ENCODE peak calls at places on chromosome 5, in six cellular contexts. U, L, B, J, X and I are unnamed samples. For H3K27me3, the result is how much of the 10 kb centered on the place peaks cover.

GRCh38 chr5:57618767-57619381 is 136.3 kb upstream of the ACTBL2 start:
- DNase-seq in U (no peak), L (no peak), B (no peak), J (no peak), X (no peak), I (no peak)

GRCh38 chr5:149517461-149518122 is 33.6 kb downstream of the CSNK1A1 start:
- DNase-seq in U (no peak), L (peak), B (no peak), J (no peak), X (peak), I (no peak)

GRCh38 chr5:61253547-61253946 is 78.5 kb upstream of the ZSWIM6 start:
- DNase-seq in U (no peak), L (no peak), B (no peak), J (no peak), X (no peak), I (no peak)

GRCh38 chr5:176899296-176899891 is at the start of gene HK3:
- DNase-seq in U (no peak), L (no peak), B (no peak), J (no peak), X (no peak), I (no peak)

GRCh38 chr5:166493042-166493441 is 1798.4 kb upstream of the WWC1 start:
- DNase-seq in U (no peak), L (no peak), B (no peak), J (no peak), X (no peak), I (no peak)

GRCh38 chr5:65482727-65483473 is 1.2 kb upstream of the ADAMTS6 start:
- DNase-seq in U (no peak), L (peak), B (peak), J (peak), X (no peak), I (peak)

GRCh38 chr5:41772785-41773442 is 97.3 kb downstream of the OXCT1 start:
- DNase-seq in U (no peak), L (no peak), B (no peak), J (no peak), X (no peak), I (no peak)

GRCh38 chr5:153896701-153897100 is 142.0 kb downstream of the FAM114A2 start:
- DNase-seq in U (no peak), L (peak), B (no peak), J (no peak), X (no peak), I (peak)

GRCh38 chr5:160477266-160477970 is 55.8 kb downstream of the PTTG1 start:
- DNase-seq in U (no peak), L (no peak), B (no peak), J (no peak), X (no peak), I (no peak)

GRCh38 chr5:160506006-160507004 is 84.7 kb downstream of the PTTG1 start:
- DNase-seq in U (no peak), L (peak), B (peak), J (peak), X (peak), I (no peak)

GRCh38 chr5:57692582-57693487 is 210.2 kb upstream of the ACTBL2 start:
- DNase-seq in U (peak), L (peak), B (no peak), J (no peak), X (peak), I (peak)

GRCh38 chr5:153489611-153490010 is 859 bp upstream of the GRIA1 start:
- DNase-seq in U (no peak), L (peak), B (no peak), J (no peak), X (no peak), I (no peak)

GRCh38 chr5:63962345-63962744 is at the start of gene HTR1A:
- DNase-seq in U (no peak), L (no peak), B (no peak), J (no peak), X (no peak), I (no peak)

GRCh38 chr5:135183464-135183863 is 149.4 kb upstream of the PITX1 start:
- DNase-seq in U (no peak), L (no peak), B (no peak), J (no peak), X (no peak), I (no peak)

GRCh38 chr5:135184646-135185045 is 150.6 kb upstream of the PITX1 start:
- DNase-seq in U (no peak), L (no peak), B (no peak), J (no peak), X (no peak), I (no peak)

GRCh38 chr5:135181653-135182052 is 147.6 kb upstream of the PITX1 start:
- DNase-seq in U (no peak), L (no peak), B (no peak), J (no peak), X (no peak), I (no peak)

GRCh38 chr5:135185461-135186075 is 151.5 kb upstream of the PITX1 start:
- DNase-seq in U (no peak), L (peak), B (no peak), J (no peak), X (no peak), I (peak)

GRCh38 chr5:135182675-135183074 is 148.6 kb upstream of the PITX1 start:
- DNase-seq in U (no peak), L (no peak), B (no peak), J (no peak), X (no peak), I (no peak)
- H3K4me3 ChIP-seq in U (no peak), L (no peak), B (no peak), J (no peak), X (no peak), I (no peak)

DNA sequence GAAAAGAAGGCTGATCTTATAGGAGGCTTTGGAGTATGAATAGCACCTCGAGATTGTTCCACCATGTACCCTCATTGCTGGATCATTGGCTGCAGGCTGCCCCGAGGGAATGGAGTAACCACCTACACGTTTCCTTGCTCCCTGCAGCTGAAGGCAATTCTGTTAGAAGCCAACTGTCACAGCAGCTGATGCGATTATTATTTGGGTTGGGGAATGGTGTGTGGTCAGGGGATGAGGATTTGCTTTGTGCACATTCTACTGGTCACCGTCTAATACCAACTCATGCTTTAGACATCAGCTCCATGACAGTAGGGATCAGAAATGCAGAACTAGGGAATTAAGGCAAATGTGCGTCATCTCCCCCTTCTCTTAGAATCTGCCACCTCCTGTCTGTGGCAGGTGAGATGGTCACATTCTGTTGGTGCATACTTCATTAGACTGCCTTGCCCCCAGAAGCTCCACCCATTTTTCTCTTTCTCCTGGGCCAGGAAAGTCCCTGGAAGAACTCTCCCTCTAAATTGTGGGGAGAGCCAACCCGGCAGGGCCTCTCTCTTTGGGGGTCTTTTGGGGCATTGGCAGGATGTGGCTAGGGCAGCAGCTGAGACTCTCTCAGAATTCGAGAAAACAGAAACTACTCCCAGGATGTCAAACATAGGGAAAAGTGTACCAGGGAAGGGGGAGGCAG is 32.8 kb downstream of the NEUROG1 start:
- DNase-seq in U (no peak), L (no peak), B (no peak), J (no peak), X (no peak), I (no peak)
- H3K27me3 ChIP-seq in U (under half), L (under half), B (under half), J (under half), X (under half), I (under half)

GRCh38 chr5:14491015-14491414 is 90.6 kb upstream of the OTULINL start:
- DNase-seq in U (no peak), L (no peak), B (peak), J (no peak), X (no peak), I (no peak)
- H3K4me3 ChIP-seq in U (no peak), L (no peak), B (no peak), J (no peak), X (no peak), I (no peak)

GRCh38 chr5:15304066-15304731 is 195.8 kb upstream of the FBXL7 start:
- DNase-seq in U (no peak), L (no peak), B (no peak), J (no peak), X (no peak), I (no peak)
- H3K27me3 ChIP-seq in U (under half), L (under half), B (under half), J (under half), X (under half), I (under half)

GRCh38 chr5:81787843-81788242 is 36.9 kb upstream of the SSBP2 start:
- DNase-seq in U (no peak), L (peak), B (no peak), J (no peak), X (no peak), I (no peak)
- H3K4me3 ChIP-seq in U (peak), L (peak), B (no peak), J (no peak), X (no peak), I (no peak)

DNA sequence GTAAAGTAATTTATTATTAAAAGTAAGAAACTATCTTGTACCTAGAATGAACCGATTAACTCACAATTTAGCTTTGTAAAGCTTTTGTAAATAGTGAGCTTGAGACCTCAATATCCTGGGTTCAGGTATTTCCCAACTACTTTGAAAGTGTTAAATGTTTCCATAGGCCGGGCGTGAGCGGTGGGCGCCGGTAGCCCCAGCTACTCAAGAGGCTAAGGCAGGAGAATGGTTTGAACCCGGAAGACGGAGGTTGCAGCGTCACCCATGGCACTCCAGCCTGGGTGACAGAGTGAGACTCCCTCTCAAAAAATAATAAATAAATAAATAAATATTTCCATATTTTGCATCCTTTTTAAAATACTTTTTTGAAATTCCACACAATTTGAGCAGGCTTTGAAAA is 1.5 kb upstream of the ANKH start:
- DNase-seq in U (no peak), L (no peak), B (no peak), J (no peak), X (no peak), I (no peak)
- H3K27me3 ChIP-seq in U (under half), L (under half), B (under half), J (under half), X (under half), I (under half)

GRCh38 chr5:139306197-139306596 is 12.7 kb downstream of the MATR3 start:
- DNase-seq in U (no peak), L (no peak), B (no peak), J (no peak), X (no peak), I (no peak)
- H3K4me3 ChIP-seq in U (no peak), L (no peak), B (no peak), J (no peak), X (no peak), I (no peak)

GRCh38 chr5:159067201-159067600 is 32.5 kb downstream of the EBF1 start:
- DNase-seq in U (no peak), L (no peak), B (no peak), J (no peak), X (no peak), I (no peak)

GRCh38 chr5:159073030-159073429 is 26.7 kb downstream of the EBF1 start:
- DNase-seq in U (no peak), L (no peak), B (no peak), J (no peak), X (no peak), I (no peak)

GRCh38 chr5:159071382-159071781 is 28.3 kb downstream of the EBF1 start:
- DNase-seq in U (no peak), L (no peak), B (no peak), J (no peak), X (no peak), I (no peak)
- H3K27me3 ChIP-seq in U (under half), L (under half), B (under half), J (under half), X (under half), I (under half)

GRCh38 chr5:103436112-103436511 is 126.5 kb downstream of the NUDT12 start:
- DNase-seq in U (no peak), L (no peak), B (no peak), J (no peak), X (no peak), I (no peak)
- H3K4me3 ChIP-seq in U (no peak), L (no peak), B (no peak), J (no peak), X (no peak), I (no peak)

DNA sequence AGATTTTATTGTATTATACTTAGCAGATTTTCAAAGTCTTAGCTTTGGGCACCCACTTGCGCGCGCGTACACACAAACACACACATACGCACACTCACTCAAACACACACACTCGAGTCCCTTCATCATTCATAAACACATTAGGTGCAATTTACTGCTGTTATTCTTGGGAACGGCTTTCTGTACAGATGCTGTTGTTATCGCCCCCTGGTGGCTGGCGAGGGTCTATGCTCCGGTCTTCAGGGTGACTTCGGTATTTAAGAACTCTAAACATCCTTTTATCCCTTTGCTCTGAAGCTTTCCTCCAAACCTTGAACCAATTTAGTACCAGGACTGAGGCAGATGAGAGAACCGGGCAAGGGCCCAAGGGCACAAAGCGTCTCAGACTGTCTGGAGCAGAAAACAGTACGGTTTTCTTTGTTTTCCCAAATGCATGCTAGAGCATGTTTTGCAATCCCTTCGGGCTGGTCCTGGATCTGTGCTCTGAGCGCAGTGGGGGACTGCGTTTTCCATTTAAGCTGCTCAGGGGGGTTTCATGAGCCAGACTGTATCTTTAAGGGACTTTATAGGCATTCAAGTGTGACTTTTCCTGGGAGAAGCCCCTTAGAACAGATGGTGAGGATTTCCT is 1.7 kb upstream of the SLIT3 start:
- DNase-seq in U (peak), L (peak), B (peak), J (peak), X (peak), I (peak)
- H3K27me3 ChIP-seq in U (under half), L (under half), B (under half), J (under half), X (under half), I (under half)